ENCODE peak calls at places on chromosome 16, in nine cellular contexts. D, A, B, J, C, Q, N, Y and F are unnamed samples.

GRCh38 chr16:48271728-48272127 is 24.4 kb upstream of the ABCC11 start:
- DNase-seq in C (no peak), J (no peak), N (peak), Q (no peak), D (peak), Y (no peak), B (no peak), A (no peak), F (peak)

GRCh38 chr16:51095114-51095872 is 55.8 kb downstream of the SALL1 start:
- DNase-seq in J (no peak), Q (no peak), C (no peak), D (no peak), B (no peak), Y (no peak), N (no peak), A (no peak), F (no peak)

GRCh38 chr16:52050418-52050817 is 496.5 kb downstream of the TOX3 start:
- DNase-seq in N (peak), Y (no peak), A (no peak), D (no peak), Q (no peak), J (no peak), C (no peak), B (no peak), F (no peak)

GRCh38 chr16:69253796-69254426 is 57.2 kb upstream of the VPS4A start:
- DNase-seq in D (peak), A (no peak), B (no peak), J (no peak), Q (no peak), C (no peak), Y (no peak), N (no peak), F (peak)

GRCh38 chr16:21184834-21185233 is 26.4 kb downstream of the LDAF1 start:
- DNase-seq in Q (no peak), A (peak), B (no peak), J (no peak), Y (no peak), D (no peak), C (no peak), N (no peak), F (no peak)

GRCh38 chr16:88934066-88934667 is 42.8 kb downstream of the CBFA2T3 start:
- DNase-seq in A (no peak), D (no peak), Y (no peak), Q (peak), B (no peak), N (no peak), J (no peak), C (no peak), F (no peak)

GRCh38 chr16:8878523-8878911 is 3.6 kb upstream of the LITAFD start:
- DNase-seq in Q (no peak), B (no peak), J (no peak), D (peak), N (peak), A (no peak), Y (no peak), C (no peak), F (no peak)

GRCh38 chr16:26731729-26732128 is 335.0 kb upstream of the C16orf82 start:
- DNase-seq in B (no peak), J (no peak), Q (no peak), Y (no peak), D (no peak), N (no peak), A (no peak), C (no peak), F (no peak)

GRCh38 chr16:1333149-1333812 is at the start of gene BAIAP3:
- DNase-seq in J (peak), N (no peak), B (no peak), Y (no peak), Q (peak), A (peak), D (no peak), C (peak), F (no peak)

GRCh38 chr16:62648256-62648655 is 612.0 kb upstream of the CDH8 start:
- DNase-seq in A (peak), N (no peak), C (no peak), Q (no peak), Y (no peak), J (no peak), B (no peak), D (no peak), F (no peak)

GRCh38 chr16:85675528-85675927 is 13.2 kb downstream of the GINS2 start:
- DNase-seq in A (no peak), D (peak), J (no peak), C (no peak), B (no peak), N (peak), Q (no peak), Y (no peak), F (no peak)

GRCh38 chr16:30715777-30716445 is 16.9 kb downstream of the SRCAP start:
- DNase-seq in Y (no peak), C (no peak), D (peak), J (no peak), A (peak), N (no peak), B (no peak), Q (no peak), F (no peak)

GRCh38 chr16:5005916-5006315 is 27.8 kb downstream of the NAGPA start:
- DNase-seq in A (no peak), B (no peak), J (no peak), D (no peak), N (no peak), Y (no peak), C (no peak), Q (no peak), F (no peak)

GRCh38 chr16:48082516-48082915 is 73.3 kb downstream of the ABCC12 start:
- DNase-seq in J (no peak), Q (no peak), N (peak), A (no peak), B (no peak), Y (no peak), D (peak), C (no peak), F (no peak)

GRCh38 chr16:6484931-6485330 is 847.7 kb upstream of the RBFOX1 start:
- DNase-seq in Q (no peak), B (no peak), C (no peak), J (no peak), A (no peak), D (no peak), N (no peak), Y (no peak), F (no peak)

GRCh38 chr16:3074860-3075545 is 9.6 kb downstream of the IL32 start:
- DNase-seq in C (no peak), Y (no peak), N (no peak), Q (no peak), A (peak), J (no peak), B (no peak), D (no peak), F (no peak)

GRCh38 chr16:23207485-23207884 is 24.9 kb downstream of the SCNN1G start:
- DNase-seq in D (no peak), Y (no peak), C (no peak), J (no peak), B (no peak), N (no peak), A (no peak), Q (no peak), F (no peak)

GRCh38 chr16:49620158-49620867 is 235.6 kb downstream of the ZNF423 start:
- DNase-seq in A (no peak), Y (no peak), N (peak), Q (peak), B (peak), C (peak), J (peak), D (peak), F (no peak)

GRCh38 chr16:11497329-11497805 is 89.4 kb downstream of the LITAF start:
- DNase-seq in C (peak), J (peak), B (peak), Q (peak), A (peak), N (peak), D (peak), Y (peak), F (peak)

GRCh38 chr16:19884021-19884485 is 595 bp downstream of the GPRC5B start:
- DNase-seq in Y (no peak), A (no peak), C (peak), J (peak), Q (peak), N (no peak), B (no peak), D (no peak), F (no peak)

GRCh38 chr16:2166263-2167080 is 10.9 kb downstream of the TRAF7 start:
- DNase-seq in C (no peak), Y (no peak), D (no peak), Q (no peak), A (no peak), N (no peak), B (no peak), J (no peak), F (no peak)

GRCh38 chr16:49875812-49876715 is 20.2 kb upstream of the ZNF423 start:
- DNase-seq in Q (no peak), B (no peak), J (no peak), A (no peak), D (no peak), C (no peak), Y (no peak), N (no peak), F (no peak)

GRCh38 chr16:22380529-22380928 is 6.1 kb upstream of the CDR2 start:
- DNase-seq in J (no peak), Q (no peak), Y (no peak), N (peak), D (peak), B (no peak), C (no peak), A (no peak), F (no peak)

GRCh38 chr16:50747206-50747956 is 5.5 kb downstream of the CYLD start:
- DNase-seq in N (peak), A (peak), D (no peak), Q (no peak), B (no peak), C (no peak), Y (no peak), J (no peak), F (no peak)

GRCh38 chr16:54265558-54266213 is 20.9 kb downstream of the IRX3 start:
- DNase-seq in D (peak), Y (no peak), A (no peak), B (no peak), Q (no peak), J (no peak), C (peak), N (no peak), F (no peak)

GRCh38 chr16:86357303-86357702 is 153.0 kb upstream of the FOXF1 start:
- DNase-seq in J (no peak), A (no peak), C (no peak), Q (no peak), N (no peak), D (no peak), Y (no peak), B (no peak), F (no peak)

GRCh38 chr16:70395345-70395901 is 43.5 kb downstream of the ST3GAL2 start:
- DNase-seq in A (peak), N (peak), Y (peak), D (peak), C (peak), B (peak), Q (peak), J (peak), F (no peak)

DNA sequence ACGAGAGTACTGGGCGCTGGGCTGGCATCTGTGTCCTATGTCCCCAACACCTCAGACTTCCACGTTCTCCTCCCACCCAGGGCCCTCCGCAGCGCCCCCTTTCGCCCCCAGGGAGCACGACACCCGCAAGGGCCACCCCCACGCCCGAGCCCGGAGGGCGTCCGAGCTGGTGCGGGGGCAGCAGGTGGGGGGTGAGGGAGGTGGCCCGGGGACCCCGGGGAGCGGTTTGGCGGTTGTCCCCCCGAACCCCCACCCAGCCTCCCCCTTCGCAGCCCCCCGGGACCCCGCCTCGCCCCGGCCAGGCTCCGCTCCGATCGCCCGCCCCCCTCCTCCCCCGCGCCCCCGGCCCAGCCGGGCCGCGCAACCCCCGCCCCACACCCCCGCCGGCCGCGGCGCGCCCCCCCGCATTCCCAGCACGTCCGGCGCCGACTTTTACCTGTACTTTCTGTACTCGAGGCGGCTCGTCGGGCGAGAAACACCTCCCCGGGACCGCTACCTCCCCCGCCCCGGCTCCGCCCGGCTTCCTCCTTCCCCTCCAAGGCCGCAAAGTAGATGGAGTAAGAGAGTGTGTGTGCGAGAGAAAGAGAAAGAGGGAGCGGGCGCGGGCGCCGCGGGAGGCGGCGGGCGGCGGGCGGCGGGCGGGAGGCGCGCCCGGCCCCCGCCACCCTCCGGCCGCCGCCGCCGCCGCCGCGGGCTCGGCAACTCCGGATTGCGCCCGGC is 897 bp downstream of the CDYL2 start:
- DNase-seq in Y (peak), D (peak), B (no peak), J (peak), N (peak), A (peak), C (peak), Q (peak), F (no peak)
- H3K4me3 ChIP-seq in Y (peak), D (peak), B (peak), J (peak), N (peak), A (peak), C (no peak), Q (peak), F (peak)

DNA sequence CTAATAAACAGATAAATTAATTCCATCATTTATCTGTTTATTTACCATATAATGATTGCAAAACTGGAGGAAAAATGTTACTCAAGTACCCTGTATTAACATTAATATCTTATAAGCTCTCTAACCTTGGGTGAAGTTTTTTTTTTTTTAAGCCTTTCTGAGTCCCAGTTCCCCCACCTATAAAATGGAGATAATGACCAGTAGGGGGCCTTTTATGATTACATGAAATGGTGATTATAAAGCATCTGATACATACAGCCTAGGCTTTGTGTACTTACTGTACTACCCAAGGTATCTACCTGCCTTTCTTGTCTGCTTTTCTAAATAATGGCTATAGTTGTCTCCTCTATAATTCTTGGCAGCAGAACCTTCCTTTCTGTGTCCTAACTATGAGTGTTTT is 22.6 kb downstream of the LRRC36 start:
- DNase-seq in N (peak), C (no peak), Y (no peak), B (no peak), J (no peak), Q (no peak), D (peak), A (peak), F (no peak)
- TF ChIP-seq CTCF in N (peak), C (no peak), Y (peak), B (peak), J (peak), Q (peak), D (peak), A (peak), F (peak)

GRCh38 chr16:84600343-84601229 is 17.3 kb downstream of the COTL1 start:
- DNase-seq in J (no peak), D (no peak), Q (no peak), B (no peak), N (peak), A (peak), Y (no peak), C (no peak), F (no peak)
- H3K4me3 ChIP-seq in J (no peak), D (no peak), Q (no peak), B (no peak), N (no peak), A (peak), Y (peak), C (no peak), F (no peak)

GRCh38 chr16:73058221-73058615 is 10.3 kb upstream of the ZFHX3 start:
- DNase-seq in C (peak), Y (peak), Q (peak), J (peak), A (peak), D (peak), N (no peak), B (no peak), F (no peak)

GRCh38 chr16:73056911-73057310 is 9.0 kb upstream of the ZFHX3 start:
- DNase-seq in Y (no peak), A (no peak), C (no peak), N (peak), B (no peak), J (no peak), D (no peak), Q (no peak), F (no peak)

GRCh38 chr16:73058616-73059409 is 10.9 kb upstream of the ZFHX3 start:
- DNase-seq in Q (peak), A (peak), B (no peak), C (peak), D (peak), Y (peak), N (peak), J (peak), F (no peak)

GRCh38 chr16:73056383-73056782 is 8.5 kb upstream of the ZFHX3 start:
- DNase-seq in C (no peak), A (no peak), Y (no peak), Q (no peak), D (no peak), J (no peak), N (no peak), B (no peak), F (no peak)

DNA sequence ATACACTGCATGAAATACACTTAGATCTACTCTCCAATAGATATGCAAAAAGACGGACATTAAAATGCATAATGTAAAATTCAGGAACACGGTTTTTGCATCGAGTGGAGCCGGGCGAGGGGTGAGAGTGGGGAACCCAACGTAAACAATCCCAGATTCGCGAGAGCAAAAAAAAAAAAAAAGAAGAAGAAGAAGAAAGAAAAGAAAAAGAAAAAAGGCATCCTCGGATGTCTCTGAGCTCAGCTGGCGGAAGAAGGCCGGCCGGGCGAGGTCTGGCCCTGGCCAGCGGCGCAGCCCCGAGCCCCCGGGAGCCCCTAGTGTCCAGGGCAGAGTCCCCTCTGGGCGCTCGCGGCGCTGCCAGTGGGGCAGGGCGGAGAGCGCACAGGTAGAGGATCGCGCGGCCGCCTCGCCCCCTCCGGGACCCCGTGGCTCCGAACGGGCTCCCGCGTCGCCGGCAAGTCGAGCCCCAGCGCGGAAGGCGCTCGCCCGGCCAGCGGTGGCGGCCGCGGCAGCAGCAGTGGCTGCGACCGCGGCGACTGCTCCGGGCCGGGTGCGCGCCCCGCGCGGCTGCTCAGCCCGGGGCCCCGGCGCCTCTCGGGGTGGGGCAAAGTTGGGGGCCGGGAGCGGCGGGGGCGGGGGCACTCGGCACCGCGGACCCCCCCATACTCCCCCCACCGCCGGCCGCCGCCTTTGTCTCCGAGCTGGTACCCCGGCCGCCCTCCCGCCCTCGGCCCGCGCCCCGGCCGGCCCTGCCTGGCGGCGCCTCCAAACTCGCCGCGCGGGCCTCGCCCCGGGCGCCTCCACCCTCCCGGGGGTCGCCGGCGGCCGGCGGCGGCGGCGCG is 9.7 kb upstream of the ZFHX3 start:
- DNase-seq in J (peak), A (peak), Y (peak), D (no peak), N (no peak), B (no peak), C (peak), Q (peak), F (no peak)
- TF ChIP-seq CTCF in J (peak), A (peak), Y (peak), D (peak), N (no peak), B (peak), C (no peak), Q (no peak), F (peak)

DNA sequence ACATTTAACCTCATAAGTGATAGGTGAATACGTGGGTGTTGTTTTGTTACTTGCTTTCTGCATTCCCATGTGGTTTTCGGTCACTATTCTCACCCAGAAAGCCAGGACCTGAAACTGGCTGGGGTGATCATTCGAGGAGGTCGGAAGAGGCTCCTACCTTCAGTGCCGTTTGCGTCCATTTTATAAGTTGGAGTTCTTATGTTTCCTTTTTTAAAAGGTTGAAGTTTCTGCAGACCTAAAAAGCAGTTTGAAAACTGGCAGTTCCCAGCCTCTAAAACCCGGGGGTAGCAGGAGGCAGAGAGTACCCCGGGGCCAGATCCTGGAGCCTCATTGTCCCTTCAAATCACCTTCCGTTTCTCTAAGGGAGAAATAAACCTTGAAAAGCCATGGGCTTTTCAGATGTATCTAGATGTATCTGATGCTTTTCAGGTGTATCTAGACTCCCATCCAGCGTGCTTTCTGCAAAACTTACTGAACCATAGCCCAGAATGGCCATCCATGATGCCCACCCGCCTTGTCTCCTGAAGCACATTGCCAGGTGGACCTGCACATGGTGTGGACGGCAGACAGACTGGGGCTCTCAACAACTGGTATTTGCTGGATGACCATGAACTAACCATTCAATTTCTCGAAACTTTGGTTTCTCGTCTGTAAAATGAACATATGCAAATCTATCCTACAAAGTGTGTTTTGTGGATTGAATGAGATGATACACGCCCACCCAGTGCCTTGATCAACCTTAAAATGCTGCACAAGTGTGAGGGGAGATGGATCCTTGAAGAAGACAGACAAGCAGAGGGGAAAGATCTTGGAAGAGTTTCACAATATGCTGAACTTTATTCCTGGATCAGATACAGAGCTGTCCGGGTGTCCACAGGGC is 1.3 kb downstream of the NLRC5 start:
- DNase-seq in Q (no peak), B (no peak), J (no peak), A (peak), D (no peak), N (no peak), Y (no peak), C (no peak), F (no peak)
- H3K4me3 ChIP-seq in Q (peak), B (peak), J (no peak), A (peak), D (peak), N (peak), Y (peak), C (peak), F (peak)